ENCODE peak calls at places on chromosome 2, in eight cellular contexts. Q, W, O, J, V, I, U and M are unnamed samples.

GRCh38 chr2:72140621-72140960 is 7.1 kb downstream of the CYP26B1 start:
- DNase-seq in Q (no peak), W (no peak), O (no peak), J (peak), V (no peak), I (no peak), U (no peak), M (no peak)

GRCh38 chr2:37287966-37288365 is 36.7 kb downstream of the PRKD3 start:
- DNase-seq in Q (no peak), W (no peak), O (no peak), J (no peak), V (no peak), I (no peak), U (no peak), M (no peak)

GRCh38 chr2:8408560-8409460 is 273.0 kb upstream of the ID2 start:
- DNase-seq in Q (no peak), W (no peak), O (no peak), J (no peak), V (no peak), I (no peak), U (peak), M (no peak)

GRCh38 chr2:6785511-6785910 is 80.2 kb downstream of the CMPK2 start:
- DNase-seq in Q (no peak), W (no peak), O (no peak), J (no peak), V (no peak), I (no peak), U (no peak), M (no peak)

GRCh38 chr2:10028988-10029874 is 14.1 kb upstream of the KLF11 start:
- DNase-seq in Q (no peak), W (no peak), O (no peak), J (peak), V (no peak), I (no peak), U (peak), M (no peak)

GRCh38 chr2:190561091-190561490 is 26.6 kb upstream of the NEMP2 start:
- DNase-seq in Q (no peak), W (no peak), O (no peak), J (no peak), V (no peak), I (no peak), U (no peak), M (no peak)

GRCh38 chr2:69692424-69692823 is 48.9 kb upstream of the AAK1 start:
- DNase-seq in Q (no peak), W (peak), O (no peak), J (no peak), V (no peak), I (no peak), U (no peak), M (no peak)

GRCh38 chr2:180291552-180292421 is 284.7 kb upstream of the CWC22 start:
- DNase-seq in Q (no peak), W (peak), O (no peak), J (no peak), V (no peak), I (peak), U (no peak), M (no peak)